ENCODE peak calls at places on chromosome 11, in seven cellular contexts. One of them, this sample, is unnamed.

GRCh38 chr11:119741369-119742262 is 12.6 kb upstream of the NECTIN1 start:
- DNase-seq in EL: peak
- DNase-seq in stimulated activated CD8-positive, alpha-beta memory T cell treated with anti-CD3 and anti-CD28 coated beads, Interleukin-7, amount 100 ng/mL, for 4 hours: peak
- DNase-seq in SJSA1: no peak
- DNase-seq in HL-60: no peak
- DNase-seq in NAMALWA: peak
- DNase-seq in GM06990: peak
- DNase-seq in this sample: no peak

GRCh38 chr11:76030973-76031590 is 175.2 kb downstream of the WNT11 start:
- DNase-seq in EL: no peak
- DNase-seq in stimulated activated CD8-positive, alpha-beta memory T cell treated with anti-CD3 and anti-CD28 coated beads, Interleukin-7, amount 100 ng/mL, for 4 hours: no peak
- DNase-seq in SJSA1: no peak
- DNase-seq in HL-60: no peak
- DNase-seq in NAMALWA: no peak
- DNase-seq in GM06990: no peak
- DNase-seq in this sample: peak

GRCh38 chr11:6319879-6320410 is 356 bp downstream of the CAVIN3 start:
- DNase-seq in EL: peak
- DNase-seq in stimulated activated CD8-positive, alpha-beta memory T cell treated with anti-CD3 and anti-CD28 coated beads, Interleukin-7, amount 100 ng/mL, for 4 hours: no peak
- DNase-seq in SJSA1: peak
- DNase-seq in HL-60: no peak
- DNase-seq in NAMALWA: no peak
- DNase-seq in GM06990: peak
- DNase-seq in this sample: peak

GRCh38 chr11:33222052-33222451 is 35.1 kb upstream of the HIPK3 start:
- DNase-seq in EL: no peak
- DNase-seq in stimulated activated CD8-positive, alpha-beta memory T cell treated with anti-CD3 and anti-CD28 coated beads, Interleukin-7, amount 100 ng/mL, for 4 hours: no peak
- DNase-seq in SJSA1: no peak
- DNase-seq in HL-60: no peak
- DNase-seq in NAMALWA: no peak
- DNase-seq in GM06990: no peak
- DNase-seq in this sample: no peak

GRCh38 chr11:22192289-22192641 is 620 bp upstream of the ANO5 start:
- DNase-seq in EL: no peak
- DNase-seq in stimulated activated CD8-positive, alpha-beta memory T cell treated with anti-CD3 and anti-CD28 coated beads, Interleukin-7, amount 100 ng/mL, for 4 hours: no peak
- DNase-seq in SJSA1: no peak
- DNase-seq in HL-60: no peak
- DNase-seq in NAMALWA: no peak
- DNase-seq in GM06990: no peak
- DNase-seq in this sample: no peak

GRCh38 chr11:111602865-111603632 is 800 bp downstream of the SIK2 start:
- DNase-seq in EL: peak
- DNase-seq in stimulated activated CD8-positive, alpha-beta memory T cell treated with anti-CD3 and anti-CD28 coated beads, Interleukin-7, amount 100 ng/mL, for 4 hours: peak
- DNase-seq in SJSA1: peak
- DNase-seq in HL-60: no peak
- DNase-seq in NAMALWA: peak
- DNase-seq in GM06990: no peak
- DNase-seq in this sample: peak

GRCh38 chr11:103631841-103632240 is 404.6 kb upstream of the DDI1 start:
- DNase-seq in EL: peak
- DNase-seq in stimulated activated CD8-positive, alpha-beta memory T cell treated with anti-CD3 and anti-CD28 coated beads, Interleukin-7, amount 100 ng/mL, for 4 hours: no peak
- DNase-seq in SJSA1: no peak
- DNase-seq in HL-60: no peak
- DNase-seq in NAMALWA: no peak
- DNase-seq in GM06990: no peak
- DNase-seq in this sample: no peak

GRCh38 chr11:112211556-112211955 is 14.7 kb upstream of the PTS start:
- DNase-seq in EL: no peak
- DNase-seq in stimulated activated CD8-positive, alpha-beta memory T cell treated with anti-CD3 and anti-CD28 coated beads, Interleukin-7, amount 100 ng/mL, for 4 hours: no peak
- DNase-seq in SJSA1: no peak
- DNase-seq in HL-60: no peak
- DNase-seq in NAMALWA: no peak
- DNase-seq in GM06990: no peak
- DNase-seq in this sample: no peak

GRCh38 chr11:23973244-23973643 is 523.6 kb upstream of the LUZP2 start:
- DNase-seq in EL: no peak
- DNase-seq in stimulated activated CD8-positive, alpha-beta memory T cell treated with anti-CD3 and anti-CD28 coated beads, Interleukin-7, amount 100 ng/mL, for 4 hours: no peak
- DNase-seq in SJSA1: peak
- DNase-seq in HL-60: no peak
- DNase-seq in NAMALWA: no peak
- DNase-seq in GM06990: no peak
- DNase-seq in this sample: no peak

GRCh38 chr11:959027-959426 is 33.4 kb downstream of the AP2A2 start:
- DNase-seq in EL: no peak
- DNase-seq in stimulated activated CD8-positive, alpha-beta memory T cell treated with anti-CD3 and anti-CD28 coated beads, Interleukin-7, amount 100 ng/mL, for 4 hours: no peak
- DNase-seq in SJSA1: no peak
- DNase-seq in HL-60: no peak
- DNase-seq in NAMALWA: no peak
- DNase-seq in GM06990: no peak
- DNase-seq in this sample: no peak

GRCh38 chr11:79393362-79394043 is 47.3 kb downstream of the TENM4 start:
- DNase-seq in EL: peak
- DNase-seq in stimulated activated CD8-positive, alpha-beta memory T cell treated with anti-CD3 and anti-CD28 coated beads, Interleukin-7, amount 100 ng/mL, for 4 hours: no peak
- DNase-seq in SJSA1: no peak
- DNase-seq in HL-60: no peak
- DNase-seq in NAMALWA: no peak
- DNase-seq in GM06990: no peak
- DNase-seq in this sample: no peak

GRCh38 chr11:66080055-66080817 is 10.2 kb downstream of the PACS1 start:
- DNase-seq in EL: peak
- DNase-seq in stimulated activated CD8-positive, alpha-beta memory T cell treated with anti-CD3 and anti-CD28 coated beads, Interleukin-7, amount 100 ng/mL, for 4 hours: peak
- DNase-seq in SJSA1: peak
- DNase-seq in HL-60: no peak
- DNase-seq in NAMALWA: peak
- DNase-seq in GM06990: no peak
- DNase-seq in this sample: peak

GRCh38 chr11:69269926-69270697 is 23.8 kb upstream of the MYEOV start:
- DNase-seq in EL: no peak
- DNase-seq in stimulated activated CD8-positive, alpha-beta memory T cell treated with anti-CD3 and anti-CD28 coated beads, Interleukin-7, amount 100 ng/mL, for 4 hours: no peak
- DNase-seq in SJSA1: no peak
- DNase-seq in HL-60: no peak
- DNase-seq in NAMALWA: no peak
- DNase-seq in GM06990: no peak
- DNase-seq in this sample: no peak

GRCh38 chr11:118649941-118650340 is 29.5 kb downstream of the TREH start:
- DNase-seq in EL: no peak
- DNase-seq in stimulated activated CD8-positive, alpha-beta memory T cell treated with anti-CD3 and anti-CD28 coated beads, Interleukin-7, amount 100 ng/mL, for 4 hours: no peak
- DNase-seq in SJSA1: no peak
- DNase-seq in HL-60: no peak
- DNase-seq in NAMALWA: no peak
- DNase-seq in GM06990: no peak
- DNase-seq in this sample: no peak

GRCh38 chr11:35381720-35382322 is 37.5 kb downstream of the SLC1A2 start:
- DNase-seq in EL: no peak
- DNase-seq in stimulated activated CD8-positive, alpha-beta memory T cell treated with anti-CD3 and anti-CD28 coated beads, Interleukin-7, amount 100 ng/mL, for 4 hours: no peak
- DNase-seq in SJSA1: no peak
- DNase-seq in HL-60: no peak
- DNase-seq in NAMALWA: no peak
- DNase-seq in GM06990: no peak
- DNase-seq in this sample: no peak

GRCh38 chr11:12669930-12670329 is 4.3 kb upstream of the TEAD1 start:
- DNase-seq in EL: peak
- DNase-seq in stimulated activated CD8-positive, alpha-beta memory T cell treated with anti-CD3 and anti-CD28 coated beads, Interleukin-7, amount 100 ng/mL, for 4 hours: no peak
- DNase-seq in SJSA1: no peak
- DNase-seq in HL-60: no peak
- DNase-seq in NAMALWA: no peak
- DNase-seq in GM06990: no peak
- DNase-seq in this sample: no peak

GRCh38 chr11:74019860-74020259 is 11.0 kb upstream of the UCP3 start:
- DNase-seq in EL: no peak
- DNase-seq in stimulated activated CD8-positive, alpha-beta memory T cell treated with anti-CD3 and anti-CD28 coated beads, Interleukin-7, amount 100 ng/mL, for 4 hours: peak
- DNase-seq in SJSA1: no peak
- DNase-seq in HL-60: no peak
- DNase-seq in NAMALWA: no peak
- DNase-seq in GM06990: no peak
- DNase-seq in this sample: no peak

GRCh38 chr11:78377625-78378418 is 39.8 kb downstream of the GAB2 start:
- DNase-seq in EL: no peak
- DNase-seq in stimulated activated CD8-positive, alpha-beta memory T cell treated with anti-CD3 and anti-CD28 coated beads, Interleukin-7, amount 100 ng/mL, for 4 hours: no peak
- DNase-seq in SJSA1: no peak
- DNase-seq in HL-60: no peak
- DNase-seq in NAMALWA: no peak
- DNase-seq in GM06990: no peak
- DNase-seq in this sample: no peak